ENCODE peak calls at places on chromosomes 16 and 17, in ten cellular contexts. L, V, J, C, K, F, M, Z, N and Y are unnamed samples.

GRCh38 chr17:39122982-39123381 is 28.5 kb downstream of the PLXDC1 start:
- DNase-seq in L (no peak), V (no peak), J (no peak), C (no peak), K (no peak), F (no peak), M (no peak), Z (no peak), N (no peak), Y (no peak)

GRCh38 chr16:89318871-89319627 is 101.5 kb downstream of the ZNF778 start:
- DNase-seq in L (no peak), V (no peak), J (no peak), C (no peak), K (no peak), F (no peak), M (no peak), Z (no peak), N (no peak), Y (no peak)

GRCh38 chr17:9817086-9817485 is 4.8 kb downstream of the GSG1L2 start:
- DNase-seq in L (peak), V (peak), J (no peak), C (peak), K (no peak), F (no peak), M (no peak), Z (peak), N (no peak), Y (no peak)

GRCh38 chr17:59838196-59838911 is 54.4 kb downstream of the TUBD1 start:
- DNase-seq in L (no peak), V (peak), J (no peak), C (no peak), K (no peak), F (no peak), M (no peak), Z (no peak), N (no peak), Y (no peak)

GRCh38 chr16:87584271-87584670 is 18.0 kb upstream of the JPH3 start:
- DNase-seq in L (no peak), V (no peak), J (no peak), C (no peak), K (no peak), F (no peak), M (no peak), Z (no peak), N (no peak), Y (no peak)

GRCh38 chr17:82351713-82352488 is 7.1 kb upstream of the TEX19 start:
- DNase-seq in L (peak), V (peak), J (peak), C (peak), K (peak), F (peak), M (peak), Z (peak), N (peak), Y (no peak)

GRCh38 chr16:85391175-85391707 is 221.9 kb upstream of the GSE1 start:
- DNase-seq in L (no peak), V (no peak), J (no peak), C (no peak), K (no peak), F (no peak), M (no peak), Z (no peak), N (no peak), Y (no peak)

GRCh38 chr17:18026408-18026776 is 12.6 kb downstream of the ATPAF2 start:
- DNase-seq in L (peak), V (no peak), J (no peak), C (no peak), K (no peak), F (no peak), M (no peak), Z (no peak), N (no peak), Y (no peak)

GRCh38 chr16:57470683-57471082 is 8.2 kb downstream of the POLR2C start:
- DNase-seq in L (no peak), V (no peak), J (peak), C (no peak), K (no peak), F (no peak), M (no peak), Z (no peak), N (no peak), Y (peak)